ENCODE peak calls at places on chromosomes 6 and 20, in four cellular contexts. R is activated T-cell treated with anti-CD3 and anti-CD28 coated beads, Interleukin-2, amount 50 U/mL, for 72 hours; L is caudate nucleus; S is pancreas. Z is an unnamed sample.

GRCh38 chr6:36627801-36628246 is 33.7 kb downstream of the SRSF3 start:
- DNase-seq in R (no peak), L (no peak), S (peak; percentile 62), Z (peak; percentile 73)

GRCh38 chr20:42179768-42180167 is 561.6 kb upstream of the CHD6 start:
- DNase-seq in R (no peak), L (no peak), S (no peak), Z (no peak)

GRCh38 chr6:23642849-23643248 is 483.2 kb upstream of the NRSN1 start:
- DNase-seq in R (no peak), L (no peak), S (no peak), Z (no peak)

GRCh38 chr6:32154514-32155161 is 697 bp downstream of the PPT2 start:
- DNase-seq in R (peak; percentile 74), L (peak; percentile 37), S (peak; percentile 76), Z (peak; percentile 74)

GRCh38 chr6:11766589-11767450 is 11.8 kb downstream of the ADTRP start:
- DNase-seq in R (no peak), L (no peak), S (no peak), Z (no peak)

GRCh38 chr20:62122659-62123449 is 579 bp downstream of the LSM14B start:
- DNase-seq in R (peak; percentile 47), L (no peak), S (peak; percentile 83), Z (peak; percentile 83)

GRCh38 chr6:156283091-156283490 is 494.1 kb upstream of the ARID1B start:
- DNase-seq in R (no peak), L (no peak), S (no peak), Z (no peak)

GRCh38 chr20:36573798-36574277 is 441 bp downstream of the TGIF2 start:
- DNase-seq in R (peak; percentile 43), L (no peak), S (peak; percentile 73), Z (peak; percentile 78)

GRCh38 chr6:11607381-11607780 is 69.8 kb downstream of the TMEM170B start:
- DNase-seq in R (no peak), L (no peak), S (no peak), Z (no peak)

GRCh38 chr6:42046491-42047219 is 3.7 kb upstream of the TAF8 start:
- DNase-seq in R (no peak), L (no peak), S (no peak), Z (peak; percentile 55)

GRCh38 chr6:128899651-128900050 is 16.7 kb downstream of the LAMA2 start:
- DNase-seq in R (no peak), L (no peak), S (no peak), Z (no peak)

GRCh38 chr20:64082821-64083379 is 1.3 kb downstream of the LKAAEAR1 start:
- DNase-seq in R (no peak), L (no peak), S (no peak), Z (no peak)

GRCh38 chr6:132972971-132973370 is 158.6 kb downstream of the RPS12 start:
- DNase-seq in R (no peak), L (no peak), S (no peak), Z (no peak)

GRCh38 chr6:12288844-12289654 is 1.1 kb upstream of the EDN1 start:
- DNase-seq in R (peak; percentile 67), L (no peak), S (no peak), Z (no peak)

GRCh38 chr6:107634147-107635057 is 144.5 kb downstream of the SOBP start:
- DNase-seq in R (peak; percentile 18), L (no peak), S (peak; percentile 60), Z (no peak)

GRCh38 chr6:157867155-157867559 is 44.1 kb downstream of the SNX9 start:
- DNase-seq in R (no peak), L (no peak), S (no peak), Z (no peak)

GRCh38 chr20:51446230-51446629 is 96.3 kb downstream of the NFATC2 start:
- DNase-seq in R (no peak), L (no peak), S (no peak), Z (no peak)

GRCh38 chr20:57594092-57594911 is 25.9 kb downstream of the ZBP1 start:
- DNase-seq in R (peak; percentile 76), L (no peak), S (peak; percentile 89), Z (peak; percentile 80)

GRCh38 chr6:26048590-26048989 is 38.6 kb upstream of the HFE start:
- DNase-seq in R (no peak), L (no peak), S (no peak), Z (no peak)

GRCh38 chr6:27479319-27480182 is 6.6 kb upstream of the ZNF184 start:
- DNase-seq in R (peak; percentile 91), L (peak; percentile 66), S (peak; percentile 77), Z (peak; percentile 87)

GRCh38 chr20:50710492-50711063 is 19.2 kb upstream of the RIPOR3 start:
- DNase-seq in R (no peak), L (no peak), S (no peak), Z (no peak)

GRCh38 chr20:3203315-3204123 is 963 bp downstream of the DDRGK1 start:
- DNase-seq in R (peak; percentile 73), L (no peak), S (peak; percentile 73), Z (no peak)

GRCh38 chr6:128882560-128882959 is 378 bp upstream of the LAMA2 start:
- DNase-seq in R (no peak), L (no peak), S (no peak), Z (no peak)

GRCh38 chr6:113350521-113350920 is 506.6 kb upstream of the MARCKS start:
- DNase-seq in R (no peak), L (no peak), S (no peak), Z (no peak)

GRCh38 chr6:19838442-19839236 is 1.5 kb downstream of the ID4 start:
- DNase-seq in R (no peak), L (no peak), S (peak; percentile 79), Z (peak; percentile 90)

GRCh38 chr6:3796396-3796795 is 44.9 kb upstream of the PXDC1 start:
- DNase-seq in R (no peak), L (peak; percentile 13), S (no peak), Z (no peak)

GRCh38 chr20:18412202-18412901 is 54.5 kb downstream of the DZANK1 start:
- DNase-seq in R (no peak), L (no peak), S (no peak), Z (no peak)

GRCh38 chr20:46253391-46253790 is 54.9 kb downstream of the CDH22 start:
- DNase-seq in R (no peak), L (no peak), S (no peak), Z (no peak)

GRCh38 chr6:169806718-169807117 is 55.3 kb downstream of the ERMARD start:
- DNase-seq in R (no peak), L (no peak), S (peak; percentile 2), Z (no peak)

GRCh38 chr6:156833755-156834154 is 56.6 kb downstream of the ARID1B start:
- DNase-seq in R (no peak), L (no peak), S (no peak), Z (no peak)

GRCh38 chr20:63097336-63097831 is 90.6 kb upstream of the BHLHE23 start:
- DNase-seq in R (no peak), L (no peak), S (peak; percentile 26), Z (no peak)

GRCh38 chr6:3906191-3907019 is 57.2 kb downstream of the FAM50B start:
- DNase-seq in R (no peak), L (no peak), S (peak; percentile 62), Z (no peak)

GRCh38 chr6:2855061-2855519 is 13.4 kb upstream of the SERPINB1 start:
- DNase-seq in R (no peak), L (no peak), S (no peak), Z (no peak)

GRCh38 chr20:25310268-25310920 is 62.5 kb downstream of the PYGB start:
- DNase-seq in R (peak; percentile 68), L (peak; percentile 57), S (peak; percentile 59), Z (peak; percentile 71)

GRCh38 chr6:63858691-63859090 is 223.1 kb downstream of the PHF3 start:
- DNase-seq in R (no peak), L (no peak), S (no peak), Z (no peak)

GRCh38 chr20:16574656-16575355 is 1.6 kb upstream of the KIF16B start:
- DNase-seq in R (peak; percentile 79), L (peak; percentile 69), S (peak; percentile 94), Z (peak; percentile 95)

GRCh38 chr20:64044484-64045247 is 4.8 kb downstream of the SOX18 start:
- DNase-seq in R (no peak), L (no peak), S (no peak), Z (no peak)